ENCODE peak calls at places on chromosomes 16 and 17, in ten cellular contexts. V, S, P, N, X, L, I, H, Y and M are unnamed samples.

GRCh38 chr17:6140188-6140587 is 70.0 kb downstream of the WSCD1 start:
- DNase-seq in V (no peak), S (no peak), P (no peak), N (no peak), X (no peak), L (no peak), I (no peak), H (no peak), Y (no peak), M (no peak)

GRCh38 chr17:21425321-21425720 is 49.2 kb downstream of the KCNJ12 start:
- DNase-seq in V (no peak), S (no peak), P (no peak), N (no peak), X (no peak), L (no peak), I (no peak), H (no peak), Y (no peak), M (no peak)

GRCh38 chr17:49327835-49328784 is 33.9 kb downstream of the ZNF652 start:
- DNase-seq in V (peak), S (no peak), P (no peak), N (no peak), X (no peak), L (no peak), I (no peak), H (no peak), Y (no peak), M (no peak)

GRCh38 chr17:77959926-77960521 is 1.5 kb downstream of the TNRC6C start:
- DNase-seq in V (peak), S (no peak), P (peak), N (peak), X (no peak), L (no peak), I (peak), H (no peak), Y (no peak), M (no peak)

GRCh38 chr17:61897548-61898180 is 30.1 kb downstream of the INTS2 start:
- DNase-seq in V (no peak), S (no peak), P (no peak), N (no peak), X (no peak), L (no peak), I (no peak), H (no peak), Y (no peak), M (no peak)

GRCh38 chr16:69435977-69436729 is 11.7 kb downstream of the CYB5B start:
- DNase-seq in V (no peak), S (no peak), P (no peak), N (no peak), X (no peak), L (no peak), I (no peak), H (no peak), Y (no peak), M (no peak)

GRCh38 chr17:17204041-17204591 is 2.0 kb downstream of the PLD6 start:
- DNase-seq in V (no peak), S (no peak), P (no peak), N (peak), X (no peak), L (peak), I (no peak), H (no peak), Y (no peak), M (no peak)

GRCh38 chr17:74458835-74459234 is 7.6 kb upstream of the CD300A start:
- DNase-seq in V (no peak), S (no peak), P (no peak), N (no peak), X (no peak), L (no peak), I (no peak), H (no peak), Y (no peak), M (no peak)